ENCODE peak calls at places on chromosome 10, in five cellular contexts. K, T, F, I and A are unnamed samples.

GRCh38 chr10:93068411-93069244 is 5.1 kb upstream of the CYP26A1 start:
- DNase-seq in F (peak), K (no peak), T (no peak), I (peak), A (no peak)

GRCh38 chr10:13352519-13352918 is 4.4 kb upstream of the SEPHS1 start:
- DNase-seq in I (no peak), T (no peak), K (no peak), F (no peak), A (no peak)

GRCh38 chr10:50431118-50431517 is 179.8 kb upstream of the ASAH2 start:
- DNase-seq in F (peak), I (no peak), K (no peak), T (no peak), A (no peak)

GRCh38 chr10:123573236-123574147 is 92.7 kb upstream of the GPR26 start:
- DNase-seq in I (peak), K (peak), T (peak), F (peak), A (no peak)

GRCh38 chr10:784759-785538 is 95.5 kb upstream of the DIP2C start:
- DNase-seq in K (peak), I (peak), T (peak), F (peak), A (peak)

GRCh38 chr10:32005050-32005449 is 51.2 kb downstream of the KIF5B start:
- DNase-seq in I (no peak), T (no peak), F (peak), K (peak), A (no peak)

GRCh38 chr10:103180491-103180890 is 12.6 kb downstream of the NT5C2 start:
- DNase-seq in I (no peak), T (no peak), K (no peak), F (no peak), A (no peak)

GRCh38 chr10:18505719-18506118 is 145.7 kb downstream of the NSUN6 start:
- DNase-seq in T (no peak), I (no peak), K (no peak), F (no peak), A (no peak)

GRCh38 chr10:124646483-124647352 is 97.5 kb downstream of the FAM53B start:
- DNase-seq in I (peak), K (peak), T (peak), F (no peak), A (no peak)

GRCh38 chr10:7795605-7796004 is 7.6 kb downstream of the ATP5F1C start:
- DNase-seq in T (no peak), F (no peak), I (no peak), K (no peak), A (no peak)

GRCh38 chr10:32949221-32949678 is 8.8 kb downstream of the ITGB1 start:
- DNase-seq in I (no peak), T (no peak), K (no peak), F (no peak), A (no peak)

GRCh38 chr10:1434202-1434601 is 303.1 kb downstream of the ADARB2 start:
- DNase-seq in K (no peak), T (no peak), I (no peak), F (no peak), A (no peak)

GRCh38 chr10:1629326-1630036 is 107.8 kb downstream of the ADARB2 start:
- DNase-seq in T (peak), F (no peak), I (no peak), K (no peak), A (no peak)

GRCh38 chr10:287814-288213 is 152.6 kb downstream of the ZMYND11 start:
- DNase-seq in F (peak), I (no peak), K (no peak), T (no peak), A (no peak)

GRCh38 chr10:51087114-51087513 is 12.8 kb downstream of the PRKG1 start:
- DNase-seq in K (no peak), I (no peak), T (no peak), F (no peak), A (no peak)

GRCh38 chr10:98055875-98056516 is 25.6 kb upstream of the CRTAC1 start:
- DNase-seq in I (no peak), K (no peak), T (no peak), F (peak), A (no peak)

GRCh38 chr10:61921143-61921542 is 19.6 kb downstream of the ARID5B start:
- DNase-seq in F (no peak), T (no peak), I (no peak), K (no peak), A (no peak)

GRCh38 chr10:123494409-123494808 is 171.7 kb upstream of the GPR26 start:
- DNase-seq in F (no peak), I (no peak), K (no peak), T (no peak), A (no peak)

GRCh38 chr10:118953999-118954398 is 75.5 kb upstream of the NANOS1 start:
- DNase-seq in T (no peak), K (no peak), F (no peak), I (no peak), A (no peak)

GRCh38 chr10:14840178-14840577 is 2.1 kb downstream of the HSPA14 start:
- DNase-seq in T (no peak), F (no peak), I (no peak), K (no peak), A (no peak)

GRCh38 chr10:132058111-132058745 is 7.5 kb upstream of the JAKMIP3 start:
- DNase-seq in K (no peak), T (peak), I (peak), F (no peak), A (peak)

GRCh38 chr10:96833220-96834001 is 1.3 kb downstream of the LCOR start:
- DNase-seq in I (peak), F (peak), T (peak), K (peak), A (no peak)

GRCh38 chr10:131832056-131832685 is 68.6 kb upstream of the PPP2R2D start:
- DNase-seq in K (no peak), I (peak), F (no peak), T (peak), A (peak)

GRCh38 chr10:986137-986825 is 2.0 kb upstream of the GTPBP4 start:
- DNase-seq in K (no peak), F (no peak), T (no peak), I (no peak), A (no peak)

GRCh38 chr10:43959364-43959763 is 310.7 kb upstream of the ZNF32 start:
- DNase-seq in K (no peak), F (no peak), T (no peak), I (no peak), A (no peak)

GRCh38 chr10:103736763-103737162 is 118.6 kb downstream of the SH3PXD2A start:
- DNase-seq in I (no peak), F (peak), K (no peak), T (no peak), A (no peak)

DNA sequence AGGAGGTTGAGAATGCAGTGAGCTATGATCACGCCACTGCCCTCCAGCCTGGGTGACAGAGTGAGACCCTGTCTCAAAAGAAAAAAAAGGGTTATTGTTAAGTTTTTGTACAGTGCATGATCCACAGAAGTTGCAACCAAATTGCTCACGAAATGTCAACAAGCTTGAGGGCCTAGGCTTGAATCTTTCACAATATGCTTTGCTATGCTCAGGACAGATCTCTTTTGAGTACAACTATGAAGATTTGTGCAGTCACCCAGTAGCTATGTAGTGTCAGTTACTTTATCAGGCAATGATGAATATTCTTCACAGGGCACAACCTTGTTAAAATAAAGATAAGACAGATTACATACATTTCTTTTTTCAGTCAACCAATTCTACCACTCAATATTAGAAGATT is 109.2 kb downstream of the PRTFDC1 start:
- DNase-seq in F (no peak), K (no peak), T (no peak), I (no peak), A (no peak)
- TF ChIP-seq CTCF in F (no peak), K (no peak), T (no peak), I (no peak), A (no peak)

DNA sequence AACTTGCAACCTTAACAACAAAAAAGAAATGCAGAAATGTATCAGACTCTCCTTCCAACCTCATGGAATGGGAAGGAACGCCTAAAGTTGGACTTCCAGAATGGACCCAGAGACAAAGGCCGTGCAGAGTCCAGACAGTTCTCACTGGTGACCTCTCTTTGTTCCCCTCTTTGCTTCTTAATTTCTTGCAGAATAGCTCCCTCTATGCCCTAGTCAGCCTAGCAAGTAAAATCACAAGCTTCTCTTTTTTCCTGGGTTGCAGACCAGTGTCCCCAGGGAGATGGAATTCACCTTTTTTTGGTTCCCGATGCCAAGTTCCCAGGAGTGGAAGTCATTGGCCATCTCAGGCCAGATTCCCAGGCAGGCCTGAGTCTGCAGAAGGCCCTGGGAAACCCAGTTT is 278.0 kb downstream of the CCSER2 start:
- DNase-seq in K (no peak), F (no peak), T (no peak), I (no peak), A (no peak)
- TF ChIP-seq CTCF in K (no peak), F (no peak), T (no peak), I (no peak), A (no peak)

GRCh38 chr10:28585076-28585475 is 52.2 kb downstream of the WAC start:
- DNase-seq in I (no peak), F (no peak), K (no peak), T (no peak), A (no peak)

GRCh38 chr10:28586176-28586575 is 53.3 kb downstream of the WAC start:
- DNase-seq in F (no peak), I (no peak), K (no peak), T (no peak), A (no peak)

GRCh38 chr10:28592953-28593352 is 60.0 kb downstream of the WAC start:
- DNase-seq in K (no peak), F (peak), T (no peak), I (no peak), A (no peak)

GRCh38 chr10:28587270-28587969 is 54.5 kb downstream of the WAC start:
- DNase-seq in I (no peak), K (no peak), T (no peak), F (peak), A (no peak)

GRCh38 chr10:28587970-28588290 is 55.0 kb downstream of the WAC start:
- DNase-seq in I (no peak), T (no peak), K (no peak), F (peak), A (no peak)
- TF ChIP-seq CTCF in I (no peak), T (no peak), K (no peak), F (no peak), A (peak)

GRCh38 chr10:70265032-70265689 is 18.6 kb downstream of the NPFFR1 start:
- DNase-seq in F (no peak), T (no peak), I (no peak), K (no peak), A (no peak)
- TF ChIP-seq CTCF in F (peak), T (no peak), I (peak), K (no peak), A (peak)

DNA sequence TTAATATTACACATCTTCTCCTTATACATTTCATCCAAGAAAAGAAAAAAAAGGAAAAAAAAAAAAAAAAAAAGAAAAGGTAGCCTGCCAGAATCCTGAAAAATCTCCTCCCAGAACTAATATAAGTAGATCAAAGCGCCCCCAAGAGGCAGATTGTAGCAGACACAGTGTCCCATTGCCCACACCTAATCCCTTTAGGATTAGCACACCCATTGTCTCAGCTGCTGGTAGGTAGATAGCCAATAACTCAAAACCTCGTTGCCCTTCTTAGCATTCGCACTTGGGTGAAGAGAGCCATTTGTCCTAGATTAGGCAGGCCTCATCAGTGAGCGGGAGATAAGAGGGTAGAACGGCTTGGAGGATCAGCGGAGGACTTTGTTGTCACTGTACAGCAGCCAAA is 100.2 kb upstream of the SORCS1 start:
- DNase-seq in T (no peak), F (peak), I (no peak), K (no peak), A (no peak)
- TF ChIP-seq CTCF in T (no peak), F (peak), I (no peak), K (no peak), A (no peak)

GRCh38 chr10:80498833-80499671 is 38.6 kb upstream of the SH2D4B start:
- DNase-seq in K (peak), T (peak), I (peak), F (peak), A (no peak)
- TF ChIP-seq CTCF in K (no peak), T (no peak), I (no peak), F (no peak), A (no peak)

DNA sequence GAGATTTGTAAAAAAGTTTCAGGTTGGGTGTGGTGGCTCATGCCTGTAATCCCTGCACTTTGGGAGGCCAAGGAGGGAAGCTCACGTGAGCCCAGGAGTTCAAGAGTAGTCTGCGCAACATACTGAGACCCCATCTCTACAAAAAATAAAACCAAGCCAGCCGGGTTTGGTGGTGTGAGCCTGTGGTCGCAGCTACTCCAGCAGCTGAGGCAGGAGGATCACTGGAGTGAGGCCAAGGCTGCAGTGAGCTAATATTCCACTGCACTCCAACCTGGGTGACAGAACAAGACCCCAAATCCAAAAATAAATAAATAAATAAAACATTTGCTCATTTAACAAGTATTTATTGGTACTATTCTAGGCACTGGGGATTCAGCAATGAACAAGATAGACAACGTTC is 1.5 kb upstream of the CHCHD1 start:
- DNase-seq in T (peak), I (no peak), F (no peak), K (no peak), A (no peak)
- TF ChIP-seq CTCF in T (no peak), I (no peak), F (no peak), K (no peak), A (no peak)

GRCh38 chr10:84237199-84238051 is 3.9 kb downstream of the LRIT1 start:
- DNase-seq in I (no peak), F (no peak), K (no peak), T (no peak), A (no peak)
- TF ChIP-seq CTCF in I (no peak), F (peak), K (no peak), T (no peak), A (peak)

GRCh38 chr10:72062832-72063702 is 25.3 kb downstream of the SPOCK2 start:
- DNase-seq in I (no peak), K (no peak), T (no peak), F (no peak), A (no peak)

GRCh38 chr10:72061930-72062329 is 26.4 kb downstream of the SPOCK2 start:
- DNase-seq in F (no peak), I (no peak), K (no peak), T (no peak), A (no peak)

GRCh38 chr10:72062341-72062740 is 26.0 kb downstream of the SPOCK2 start:
- DNase-seq in K (no peak), T (no peak), F (no peak), I (no peak), A (no peak)

GRCh38 chr10:72059843-72060822 is 28.2 kb downstream of the SPOCK2 start:
- DNase-seq in K (no peak), T (no peak), F (no peak), I (no peak), A (no peak)

DNA sequence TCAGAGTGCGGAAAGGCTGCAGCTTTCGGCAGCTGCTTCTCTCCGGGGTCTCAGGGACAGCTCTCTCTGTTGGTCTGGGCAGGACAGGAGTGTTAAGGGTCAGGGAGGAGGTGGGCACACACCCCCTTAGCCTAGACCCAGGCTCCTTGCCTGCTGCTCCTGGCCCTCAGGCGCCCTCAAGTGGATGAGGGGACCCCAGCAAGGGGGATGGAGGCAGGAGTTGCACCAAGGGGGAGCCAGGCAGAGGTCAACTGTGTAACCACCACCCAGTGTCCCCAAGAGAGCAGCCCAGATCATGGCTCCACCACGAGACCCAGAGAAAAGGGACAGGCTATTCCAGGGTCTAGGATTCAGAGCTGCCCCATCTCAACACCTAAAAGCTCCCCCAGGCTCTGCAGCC is 26.9 kb downstream of the SPOCK2 start:
- DNase-seq in K (no peak), I (no peak), T (no peak), F (no peak), A (no peak)
- TF ChIP-seq CTCF in K (no peak), I (no peak), T (no peak), F (peak), A (peak)

DNA sequence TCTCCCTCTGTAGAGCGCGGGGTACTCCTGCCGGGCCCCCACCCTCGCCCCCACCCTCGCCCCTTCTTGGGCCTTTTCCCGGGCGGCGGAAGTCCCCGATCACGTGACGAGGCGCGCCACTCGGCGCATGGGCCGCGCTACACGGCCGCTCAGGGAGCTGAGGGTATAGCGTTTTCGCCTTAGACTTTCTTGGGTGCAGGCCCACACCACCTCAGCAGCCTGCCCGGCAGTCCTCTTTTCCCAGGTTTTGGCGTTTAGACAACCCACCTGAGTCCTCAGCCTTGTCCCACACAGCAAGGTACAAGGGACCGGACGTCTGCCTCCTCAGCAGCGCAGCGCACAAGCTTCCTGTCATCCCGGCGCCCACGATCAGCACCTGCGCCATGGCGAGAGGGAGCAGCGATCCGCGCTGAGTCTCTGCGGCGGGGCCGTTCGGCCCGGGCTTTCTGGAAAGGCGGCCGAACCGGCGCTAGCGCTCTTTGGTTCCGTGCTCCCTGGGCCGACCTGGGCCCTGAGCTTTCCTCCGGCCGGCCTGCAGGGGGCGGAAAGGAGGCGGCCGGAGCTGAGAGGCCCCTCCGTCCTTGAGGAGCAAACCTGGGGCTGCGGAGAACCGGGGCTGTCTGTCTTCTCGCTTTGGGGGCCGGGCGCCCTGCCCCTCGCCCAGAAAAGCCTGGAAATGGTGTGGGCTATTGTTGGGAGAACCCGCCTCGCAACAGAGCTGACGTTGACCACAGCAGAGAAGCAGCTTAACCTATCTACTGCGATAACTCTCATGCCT is at the start of gene RNLS:
- DNase-seq in T (peak), K (peak), I (peak), F (peak), A (peak)
- TF ChIP-seq CTCF in T (peak), K (peak), I (peak), F (peak), A (peak)